ENCODE peak calls at places on chromosomes 12 and 14, in ten cellular contexts. F, V, U, G, M, W, E, J, R and D are unnamed samples.
A peak's percentile ranks its signal among the peaks of the same experiment; 100 is the strongest.

GRCh38 chr12:43969882-43970281 is 134.0 kb downstream of the TMEM117 start:
- DNase-seq in F (no peak), V (no peak), U (no peak), G (no peak), M (no peak), W (peak; percentile 87), E (no peak), J (no peak), R (no peak), D (no peak)

GRCh38 chr12:130611026-130611905 is 104.8 kb downstream of the RIMBP2 start:
- DNase-seq in F (no peak), V (no peak), U (no peak), G (no peak), M (no peak), W (no peak), E (no peak), J (no peak), R (no peak), D (no peak)

GRCh38 chr12:107091989-107092641 is 1.2 kb downstream of the CRY1 start:
- DNase-seq in F (no peak), V (peak; percentile 70), U (no peak), G (peak; percentile 18), M (no peak), W (peak; percentile 94), E (peak; percentile 91), J (peak; percentile 20), R (no peak), D (peak; percentile 74)

GRCh38 chr14:99378782-99379214 is 101.9 kb downstream of the SETD3 start:
- DNase-seq in F (no peak), V (no peak), U (no peak), G (no peak), M (no peak), W (peak; percentile 86), E (no peak), J (peak; percentile 24), R (no peak), D (no peak)

GRCh38 chr12:95192271-95192670 is 25.0 kb downstream of the FGD6 start:
- DNase-seq in F (no peak), V (no peak), U (no peak), G (no peak), M (no peak), W (no peak), E (no peak), J (no peak), R (no peak), D (no peak)

GRCh38 chr12:116861331-116861730 is 19.9 kb downstream of the HRK start:
- DNase-seq in F (no peak), V (no peak), U (peak; percentile 64), G (peak; percentile 26), M (peak; percentile 81), W (no peak), E (no peak), J (peak; percentile 21), R (no peak), D (peak; percentile 15)

GRCh38 chr12:19311165-19311564 is 128.1 kb upstream of the AEBP2 start:
- DNase-seq in F (no peak), V (no peak), U (no peak), G (no peak), M (no peak), W (no peak), E (no peak), J (no peak), R (no peak), D (no peak)

GRCh38 chr12:1117970-1118563 is 127.0 kb downstream of the ERC1 start:
- DNase-seq in F (peak; percentile 50), V (peak; percentile 71), U (peak; percentile 72), G (peak; percentile 74), M (peak; percentile 69), W (peak; percentile 53), E (peak; percentile 79), J (peak; percentile 78), R (no peak), D (peak; percentile 68)

GRCh38 chr14:100664234-100664633 is 62.5 kb upstream of the DLK1 start:
- DNase-seq in F (no peak), V (no peak), U (no peak), G (no peak), M (no peak), W (no peak), E (no peak), J (no peak), R (no peak), D (no peak)

GRCh38 chr14:100664841-100665425 is 61.8 kb upstream of the DLK1 start:
- DNase-seq in F (no peak), V (no peak), U (peak; percentile 85), G (no peak), M (no peak), W (no peak), E (no peak), J (no peak), R (no peak), D (no peak)

GRCh38 chr14:100663528-100664052 is 63.1 kb upstream of the DLK1 start:
- DNase-seq in F (no peak), V (no peak), U (no peak), G (no peak), M (no peak), W (no peak), E (no peak), J (no peak), R (no peak), D (no peak)

GRCh38 chr14:100661340-100661712 is 65.4 kb upstream of the DLK1 start:
- DNase-seq in F (no peak), V (no peak), U (no peak), G (no peak), M (no peak), W (no peak), E (no peak), J (no peak), R (no peak), D (no peak)

DNA sequence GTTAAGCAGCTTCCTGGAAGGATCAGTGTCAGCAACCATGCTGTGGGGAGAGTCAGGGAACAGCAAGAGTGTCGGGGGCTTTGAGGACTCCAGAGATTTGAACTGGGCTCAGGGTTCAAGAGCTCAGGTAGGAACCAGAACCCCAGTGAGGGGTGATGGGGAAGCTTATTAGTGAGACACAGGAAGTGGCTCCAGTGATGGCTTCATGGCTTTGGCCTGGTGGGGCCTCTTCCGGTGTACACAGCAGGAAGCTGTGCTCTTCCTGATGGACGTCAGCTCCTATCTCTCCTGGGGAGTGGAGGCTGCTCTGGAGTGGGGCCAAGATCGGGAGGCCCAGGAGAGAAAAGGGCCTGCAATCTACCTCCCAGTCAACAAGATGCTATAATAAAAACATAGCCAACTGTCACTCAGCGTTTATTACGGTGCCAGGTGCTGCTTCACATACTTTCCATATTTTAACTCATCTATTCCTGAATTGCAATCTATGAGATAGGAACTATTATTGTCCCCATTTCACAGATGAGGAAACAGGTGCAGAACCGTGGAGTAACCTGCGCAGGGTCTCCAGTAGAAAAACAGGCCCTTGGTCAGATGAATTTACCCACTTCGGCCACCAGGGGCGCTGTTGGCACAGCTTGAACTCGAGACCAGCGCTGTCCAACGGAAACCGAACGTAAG is 63.7 kb upstream of the DLK1 start:
- DNase-seq in F (peak; percentile 64), V (peak; percentile 74), U (peak; percentile 78), G (peak; percentile 61), M (peak; percentile 69), W (peak; percentile 20), E (peak; percentile 78), J (peak; percentile 75), R (no peak), D (peak; percentile 53)
- H3K4me3 ChIP-seq in F (no peak overlapping the region), V (no peak overlapping the region), U (no peak overlapping the region), G (no peak overlapping the region), M (no peak overlapping the region), W (no peak overlapping the region), E (no peak overlapping the region), J (no peak overlapping the region), R (no peak overlapping the region), D (no peak overlapping the region)

GRCh38 chr12:69835048-69835447 is 10.0 kb downstream of the MYRFL start:
- DNase-seq in F (no peak), V (no peak), U (no peak), G (no peak), M (no peak), W (no peak), E (no peak), J (no peak), R (no peak), D (no peak)

GRCh38 chr12:69838086-69838440 is 13.0 kb downstream of the MYRFL start:
- DNase-seq in F (no peak), V (no peak), U (no peak), G (no peak), M (no peak), W (no peak), E (no peak), J (peak; percentile 19), R (no peak), D (no peak)

GRCh38 chr12:69834566-69834965 is 9.5 kb downstream of the MYRFL start:
- DNase-seq in F (no peak), V (no peak), U (no peak), G (no peak), M (no peak), W (no peak), E (no peak), J (no peak), R (no peak), D (no peak)

GRCh38 chr12:69836015-69836414 is 11.0 kb downstream of the MYRFL start:
- DNase-seq in F (no peak), V (no peak), U (no peak), G (no peak), M (no peak), W (no peak), E (no peak), J (no peak), R (no peak), D (no peak)

DNA sequence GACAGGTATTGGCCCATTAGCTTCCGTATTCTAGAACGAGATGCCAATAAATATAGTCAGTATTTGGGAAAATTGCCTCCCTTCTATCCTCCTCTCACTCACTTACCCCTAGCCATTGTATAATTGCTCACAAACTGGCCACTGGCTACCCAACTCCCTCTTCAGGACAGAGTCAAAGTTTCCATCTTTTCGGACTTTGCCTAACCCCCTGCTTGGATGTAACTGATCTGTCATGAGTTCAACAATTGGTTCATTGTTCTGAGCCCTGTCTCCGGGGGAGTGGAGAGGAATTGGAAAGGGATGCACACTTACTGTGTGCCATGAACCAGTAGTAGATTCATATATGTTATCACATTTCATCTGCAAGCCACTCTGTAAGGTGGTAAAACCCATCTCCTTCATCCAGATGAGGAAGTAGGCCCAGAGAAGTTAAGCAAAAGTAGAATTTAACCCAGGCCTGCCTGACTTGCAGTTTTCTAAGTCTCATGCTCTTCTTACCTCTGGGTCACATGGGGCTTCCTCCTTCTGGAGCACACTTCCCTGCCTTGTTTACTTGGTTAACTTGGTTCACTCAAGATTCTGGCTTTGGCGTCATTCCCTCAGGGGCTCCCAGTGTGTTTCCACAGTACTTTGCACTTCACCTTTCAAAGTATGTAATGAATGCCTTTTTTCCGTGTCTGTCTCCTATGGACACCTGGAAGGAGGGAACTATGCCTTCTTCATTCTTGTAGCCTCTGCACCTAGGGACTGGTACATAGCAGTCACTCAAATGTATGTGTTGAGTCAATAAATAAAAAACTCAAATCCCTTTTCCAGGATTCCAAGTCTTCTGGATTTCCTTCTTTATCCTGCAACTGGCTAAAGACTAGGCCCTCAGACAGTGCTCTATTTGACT is 12.4 kb downstream of the MYRFL start:
- DNase-seq in F (peak; percentile 63), V (no peak), U (no peak), G (no peak), M (no peak), W (no peak), E (no peak), J (no peak), R (no peak), D (no peak)
- H3K27ac ChIP-seq in F (peak overlapping the region; percentile 13), V (no peak overlapping the region), U (no peak overlapping the region), G (no peak overlapping the region), M (no peak overlapping the region), W (no peak overlapping the region), E (no peak overlapping the region), J (peak overlapping the region; percentile 11), R (no peak overlapping the region), D (no peak overlapping the region)

DNA sequence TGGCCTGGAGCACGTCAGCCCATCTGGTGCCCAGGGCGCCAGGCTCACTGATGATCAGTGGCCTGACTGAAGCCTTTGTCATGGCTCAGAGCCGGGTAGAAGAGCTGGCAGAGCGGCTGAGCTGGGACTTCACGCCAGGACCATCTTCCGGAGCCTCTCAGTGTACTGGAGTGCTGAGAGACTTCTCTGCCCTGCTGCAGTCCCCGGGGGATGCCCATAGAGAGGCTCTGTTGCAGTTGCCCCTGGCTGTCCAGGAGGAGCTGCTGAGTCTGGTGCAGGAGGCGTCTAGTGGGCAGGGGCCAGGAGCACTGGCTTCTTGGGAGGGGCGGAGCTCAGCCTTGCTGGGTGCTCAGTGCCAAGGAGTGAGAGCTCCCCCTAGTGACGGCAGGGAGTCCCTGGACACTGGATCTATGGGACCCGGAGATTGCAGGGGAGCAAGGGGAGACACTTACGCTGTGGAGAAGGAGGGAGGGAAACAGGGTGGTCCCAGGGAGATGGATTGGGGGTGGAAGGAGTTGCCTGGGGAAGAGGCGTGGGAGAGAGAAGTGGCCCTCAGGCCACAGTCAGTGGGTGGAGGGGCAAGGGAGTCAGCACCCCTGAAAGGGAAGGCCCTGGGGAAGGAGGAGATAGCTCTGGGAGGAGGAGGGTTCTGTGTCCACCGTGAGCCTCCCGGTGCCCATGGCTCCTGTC is 2.0 kb downstream of the KHNYN start:
- DNase-seq in F (peak; percentile 93), V (peak; percentile 88), U (peak; percentile 95), G (peak; percentile 90), M (peak; percentile 95), W (peak; percentile 84), E (peak; percentile 99), J (peak; percentile 94), R (peak; percentile 56), D (peak; percentile 87)
- H3K4me3 ChIP-seq in F (peak overlapping the region; percentile 83), V (no peak overlapping the region), U (peak overlapping the region; percentile 84), G (peak overlapping the region; percentile 71), M (no peak overlapping the region), W (peak overlapping the region; percentile 75), E (peak overlapping the region; percentile 85), J (no peak overlapping the region), R (no peak overlapping the region), D (peak overlapping the region; percentile 87)

DNA sequence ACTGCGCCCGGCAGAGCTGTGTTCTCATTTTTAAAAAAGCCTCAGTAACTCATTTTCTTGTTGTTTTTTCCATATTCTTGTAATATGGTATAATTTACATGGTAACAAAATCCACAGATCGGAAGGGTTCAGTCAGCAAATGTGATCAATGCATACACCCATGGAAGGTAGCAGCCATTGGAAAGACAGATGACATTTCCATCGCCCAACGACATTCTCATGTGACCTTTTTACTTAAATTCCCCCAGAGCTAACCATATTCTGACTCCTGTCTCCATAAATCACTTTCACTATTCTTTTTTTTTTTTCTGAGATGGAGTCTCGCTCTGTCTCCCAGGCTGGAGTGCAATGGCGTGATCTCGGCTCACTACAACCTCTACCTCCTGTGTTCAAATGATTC is 4.9 kb downstream of the PEBP1 start:
- DNase-seq in F (no peak), V (no peak), U (no peak), G (no peak), M (no peak), W (no peak), E (no peak), J (no peak), R (no peak), D (no peak)
- H3K27ac ChIP-seq in F (no peak overlapping the region), V (no peak overlapping the region), U (no peak overlapping the region), G (no peak overlapping the region), M (no peak overlapping the region), W (no peak overlapping the region), E (no peak overlapping the region), J (no peak overlapping the region), R (no peak overlapping the region), D (no peak overlapping the region)